ENCODE peak calls at places on chromosomes 5 and 9, in nine cellular contexts. P is sigmoid colon, Z is ovary, G is thyroid gland, I is H54, K is A549, S is HCT116, Q is IMR-90, D is spleen. J is an unnamed sample.
A peak's percentile ranks its signal among the peaks of the same experiment; 100 is the strongest.

GRCh38 chr9:108618906-108619550 is 236.8 kb downstream of the ACTL7B start:
- DNase-seq in D (no peak), G (no peak), P (no peak), Z (no peak), K (no peak), Q (no peak), I (no peak), S (no peak), J (no peak)

GRCh38 chr5:68548959-68549676 is 333.6 kb downstream of the PIK3R1 start:
- DNase-seq in D (no peak), P (no peak), G (no peak), I (no peak), K (peak; percentile 67), Q (peak; percentile 92), Z (no peak), S (no peak), J (no peak)

GRCh38 chr5:139014726-139015125 is 139.6 kb upstream of the LRRTM2 start:
- DNase-seq in P (no peak), D (no peak), K (peak; percentile 16), Q (peak; percentile 92), S (no peak), G (no peak), I (peak; percentile 51), Z (no peak), J (no peak)

GRCh38 chr5:141186897-141187512 is at the start of gene PCDHB9:
- DNase-seq in I (peak; percentile 78), S (peak; percentile 6), Q (peak; percentile 8), P (no peak), K (no peak), D (no peak), G (peak; percentile 29), Z (no peak), J (no peak)

GRCh38 chr9:110114888-110115259 is 93.1 kb downstream of the C9orf152 start:
- DNase-seq in Z (no peak), K (no peak), S (no peak), I (no peak), D (no peak), Q (peak; percentile 44), P (no peak), G (no peak), J (no peak)

GRCh38 chr5:107563957-107564544 is 106.7 kb downstream of the EFNA5 start:
- DNase-seq in D (no peak), P (no peak), S (no peak), K (no peak), Z (no peak), I (no peak), G (no peak), Q (no peak), J (no peak)

GRCh38 chr5:148372883-148373282 is 10.9 kb upstream of the FBXO38 start:
- DNase-seq in P (no peak), K (no peak), S (no peak), D (no peak), G (no peak), Q (no peak), I (no peak), Z (no peak), J (no peak)

GRCh38 chr5:131274341-131275063 is 10.6 kb downstream of the CDC42SE2 start:
- DNase-seq in G (no peak), K (no peak), S (no peak), Z (no peak), P (no peak), Q (no peak), D (no peak), I (no peak), J (no peak)

GRCh38 chr5:160421625-160422258 is at the start of gene PTTG1:
- DNase-seq in I (peak; percentile 69), P (peak; percentile 97), Q (peak; percentile 96), D (peak; percentile 96), Z (peak; percentile 96), K (peak; percentile 87), S (peak; percentile 93), G (peak; percentile 98), J (peak; percentile 96)

GRCh38 chr5:160420331-160420610 is 1.4 kb upstream of the PTTG1 start:
- DNase-seq in S (no peak), D (no peak), I (no peak), K (no peak), P (no peak), Z (no peak), G (no peak), Q (no peak), J (no peak)

GRCh38 chr5:160423025-160423554 is 1.4 kb downstream of the PTTG1 start:
- DNase-seq in D (no peak), S (no peak), K (no peak), Q (no peak), Z (no peak), P (no peak), I (no peak), G (no peak), J (no peak)

GRCh38 chr5:160419458-160420330 is 813 bp upstream of the SLU7 start:
- DNase-seq in K (no peak), D (no peak), G (no peak), P (no peak), I (no peak), Z (no peak), S (no peak), Q (no peak), J (no peak)

DNA sequence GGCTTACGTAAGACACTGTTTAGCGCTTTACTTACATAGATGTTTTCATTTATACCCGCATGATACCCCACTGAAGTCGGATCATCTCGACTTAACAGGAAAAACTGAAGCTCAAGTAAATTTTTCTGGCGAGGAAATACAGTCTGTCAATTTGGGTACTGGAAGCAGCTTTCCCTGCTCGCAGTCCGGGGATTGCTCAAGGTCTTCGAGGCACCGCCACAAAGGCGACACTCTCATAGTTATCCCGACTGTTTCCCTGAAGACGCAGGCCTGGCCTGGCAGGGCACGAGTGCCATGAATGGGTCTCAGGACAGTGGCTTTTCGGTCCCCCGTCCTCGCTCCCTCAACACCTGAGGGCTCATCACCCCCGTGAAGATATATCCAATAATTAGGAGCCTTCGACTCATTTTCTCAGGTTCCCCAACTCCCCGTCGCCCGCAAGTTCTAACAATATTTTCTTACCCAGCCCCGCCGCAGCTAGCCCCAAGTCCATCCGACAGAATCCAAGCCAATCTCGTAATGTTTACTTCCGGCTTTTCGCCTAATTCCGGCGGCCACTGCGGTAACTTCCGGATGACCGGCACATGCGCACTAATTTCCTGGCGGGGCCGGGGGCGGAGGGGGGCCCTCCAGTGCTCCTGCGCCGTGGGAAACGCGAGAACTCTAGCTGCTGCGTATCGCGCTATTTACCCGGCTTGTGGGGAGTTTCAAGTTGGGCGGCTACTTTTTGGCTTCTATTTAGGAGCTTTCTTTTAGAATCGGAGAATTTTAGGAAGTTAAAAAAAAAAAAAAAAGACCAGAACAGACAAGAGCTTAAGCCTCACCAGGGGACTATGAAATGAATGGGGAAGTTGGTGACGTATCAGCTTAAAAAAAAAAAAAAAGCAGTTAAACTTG is at the start of gene SLU7:
- DNase-seq in P (peak; percentile 98), I (peak; percentile 67), Q (peak; percentile 95), D (peak; percentile 96), S (peak; percentile 86), G (peak; percentile 96), Z (peak; percentile 96), K (peak; percentile 93), J (peak; percentile 93)
- TF ChIP-seq POLR2A in P (peak; percentile 38), I (peak; percentile 29), Q (peak; percentile 93), D (peak; percentile 61), S (peak; percentile 72), G (no peak), Z (peak; percentile 81), K (peak; percentile 52), J (no peak)

GRCh38 chr9:94918038-94918753 is 191.7 kb downstream of the AOPEP start:
- DNase-seq in P (peak; percentile 38), Q (no peak), Z (no peak), G (no peak), I (no peak), K (no peak), S (no peak), D (no peak), J (peak; percentile 59)

GRCh38 chr9:94919376-94920098 is 193.0 kb downstream of the AOPEP start:
- DNase-seq in D (no peak), G (no peak), K (no peak), S (peak; percentile 59), Z (peak; percentile 68), Q (peak; percentile 69), P (peak; percentile 61), I (no peak), J (no peak)

GRCh38 chr9:94913550-94913949 is 187.1 kb downstream of the AOPEP start:
- DNase-seq in K (no peak), I (no peak), S (no peak), Z (no peak), G (no peak), D (no peak), P (no peak), Q (no peak), J (no peak)

GRCh38 chr9:94915476-94916450 is 189.3 kb downstream of the AOPEP start:
- DNase-seq in D (no peak), P (no peak), S (no peak), Z (peak; percentile 14), I (no peak), Q (no peak), K (no peak), G (no peak), J (peak; percentile 84)

DNA sequence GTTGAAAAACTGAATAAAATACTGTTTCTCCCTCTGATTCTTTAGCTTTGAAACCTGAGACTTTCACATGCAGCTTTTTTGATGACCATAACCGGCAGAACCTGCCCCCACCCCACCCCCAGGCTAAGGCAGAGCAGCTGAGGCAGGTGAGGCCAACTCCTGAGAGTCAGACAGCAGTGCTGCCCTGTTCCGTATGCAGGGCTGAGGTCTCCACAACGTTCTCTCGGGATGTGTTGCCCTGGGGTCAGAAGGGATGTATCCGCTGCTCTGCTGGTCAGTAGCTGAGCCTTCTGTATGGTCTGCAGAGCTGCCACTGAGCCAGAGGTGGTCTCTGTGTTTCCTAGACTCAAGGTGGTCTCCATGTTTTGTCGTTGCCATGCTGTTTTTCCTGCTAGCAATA is 190.5 kb downstream of the AOPEP start:
- DNase-seq in D (no peak), I (no peak), Z (no peak), P (no peak), G (peak; percentile 21), K (no peak), Q (no peak), S (no peak), J (no peak)
- TF ChIP-seq POLR2A in D (no peak), I (no peak), Z (no peak), P (no peak), G (no peak), K (no peak), Q (no peak), S (no peak), J (no peak)

GRCh38 chr9:37501957-37502596 is 16.3 kb downstream of the POLR1E start:
- DNase-seq in G (no peak), Q (no peak), I (no peak), S (no peak), Z (no peak), P (no peak), K (no peak), D (no peak), J (no peak)

GRCh38 chr9:37508135-37508833 is 22.5 kb downstream of the POLR1E start:
- DNase-seq in D (no peak), Z (no peak), I (no peak), K (no peak), Q (no peak), S (no peak), P (no peak), G (no peak), J (no peak)

GRCh38 chr9:37499297-37499696 is 13.5 kb downstream of the POLR1E start:
- DNase-seq in D (no peak), S (no peak), Z (no peak), G (no peak), P (no peak), K (no peak), I (no peak), Q (no peak), J (no peak)

GRCh38 chr9:37507586-37508134 is 21.9 kb downstream of the POLR1E start:
- DNase-seq in Z (no peak), Q (no peak), K (no peak), S (no peak), D (no peak), G (no peak), I (no peak), P (no peak), J (no peak)

DNA sequence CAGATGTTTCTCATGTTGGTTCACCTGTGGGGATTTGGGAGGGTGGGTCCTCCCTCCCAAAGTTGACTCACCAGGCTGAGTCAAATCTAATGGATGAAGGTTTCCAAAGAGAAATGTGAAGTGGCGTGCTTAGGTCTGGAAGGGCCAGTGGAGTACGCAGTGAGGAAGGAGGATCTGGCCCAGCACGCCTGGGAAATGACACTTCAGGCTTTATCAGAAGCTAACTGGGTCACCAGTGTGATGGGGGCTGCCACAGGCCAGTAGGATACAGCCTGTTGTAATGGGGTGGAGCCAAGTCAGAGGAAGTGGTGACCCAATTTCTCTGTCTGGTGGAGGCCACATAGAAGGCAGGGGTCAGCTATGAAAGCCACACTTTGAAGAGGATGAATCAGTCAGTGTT is 18.0 kb downstream of the POLR1E start:
- DNase-seq in Q (peak; percentile 16), P (no peak), Z (no peak), K (no peak), S (no peak), G (no peak), D (no peak), I (no peak), J (no peak)
- TF ChIP-seq POLR2A in Q (no peak), P (no peak), Z (no peak), K (no peak), S (no peak), G (no peak), D (no peak), I (no peak), J (no peak)

DNA sequence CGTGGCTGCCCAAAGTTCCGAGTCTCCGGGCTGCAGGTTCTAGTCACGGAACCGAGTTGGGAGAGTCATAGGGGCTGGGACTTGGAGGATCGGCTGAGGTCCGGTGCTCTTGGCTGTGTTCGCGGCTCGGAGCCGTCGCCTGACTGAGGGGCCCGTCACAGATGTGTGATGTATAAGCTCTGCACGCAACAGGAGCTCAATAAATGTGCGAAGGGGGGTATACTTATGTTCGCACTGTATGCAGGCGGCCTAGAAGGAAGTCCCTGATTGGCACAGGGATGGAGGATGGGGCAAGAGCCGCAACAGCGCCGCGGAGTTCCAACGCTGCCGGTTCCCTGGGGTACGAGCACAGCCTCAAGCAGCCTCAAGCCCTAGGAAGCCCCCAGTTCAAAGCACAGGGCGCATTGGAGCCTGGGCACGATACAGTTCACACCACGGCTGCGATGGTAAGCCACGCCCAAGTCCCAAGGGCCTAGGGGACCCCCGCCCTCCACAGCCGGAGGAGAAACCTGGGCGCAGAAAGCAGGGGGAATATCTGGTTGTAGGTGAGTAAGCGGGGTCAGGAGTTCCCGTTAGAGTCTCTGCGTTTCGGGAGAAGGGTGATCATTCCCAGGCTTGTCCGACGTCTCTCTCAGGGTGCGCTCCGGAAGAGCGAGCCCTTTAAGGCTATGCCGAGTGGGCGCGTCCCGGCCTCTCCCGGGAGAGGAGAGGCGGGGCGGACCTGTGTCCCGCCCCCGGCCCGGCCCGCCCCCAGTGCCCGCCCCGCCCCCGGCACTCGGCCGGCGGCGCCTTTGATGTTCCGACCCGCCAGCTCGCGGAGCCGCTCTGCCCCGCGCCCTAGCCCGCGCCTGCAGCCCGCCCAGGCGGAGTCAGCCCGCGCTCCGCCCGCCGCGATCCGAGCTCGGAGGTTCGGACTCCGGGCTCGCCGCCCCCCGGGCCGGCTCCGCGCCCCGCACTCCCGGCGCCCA is at the start of gene TCF7:
- DNase-seq in S (peak; percentile 50), P (peak; percentile 86), G (peak; percentile 80), I (peak; percentile 95), K (peak; percentile 91), D (peak; percentile 94), Z (peak; percentile 78), Q (peak; percentile 71), J (peak; percentile 92)
- TF ChIP-seq POLR2A in S (no peak), P (no peak), G (peak; percentile 44), I (no peak), K (peak; percentile 58), D (no peak), Z (no peak), Q (no peak), J (no peak)